ENCODE peak calls at places on chromosomes 16 and 17, in eight cellular contexts. K is testis, T is ovary, O is AG04450, F is spleen, M is foreskin fibroblast, C is cardiac muscle cell, A is heart left ventricle. J is an unnamed sample.

GRCh38 chr17:60743812-60744211 is 66.2 kb downstream of the BCAS3 start:
- DNase-seq in A (no peak), M (peak; percentile 49), K (no peak), C (peak; percentile 5), T (no peak), O (peak; percentile 10), F (no peak), J (no peak)

GRCh38 chr16:85379041-85380001 is 233.8 kb upstream of the GSE1 start:
- DNase-seq in T (no peak), K (no peak), A (no peak), F (no peak), O (no peak), M (no peak), C (no peak), J (no peak)

GRCh38 chr17:72788950-72789585 is 303.4 kb downstream of the SLC39A11 start:
- DNase-seq in K (no peak), C (no peak), A (no peak), M (peak; percentile 52), T (no peak), F (no peak), O (peak; percentile 4), J (no peak)

GRCh38 chr16:87389245-87389644 is 2.9 kb upstream of the MAP1LC3B start:
- DNase-seq in A (no peak), C (no peak), F (no peak), T (no peak), K (no peak), M (no peak), O (no peak), J (no peak)

GRCh38 chr16:87297918-87298631 is 19.1 kb downstream of the C16orf95 start:
- DNase-seq in K (peak; percentile 38), O (no peak), C (peak; percentile 80), M (peak; percentile 38), A (no peak), F (peak; percentile 70), T (no peak), J (no peak)

GRCh38 chr17:68423251-68423650 is 34.0 kb downstream of the WIPI1 start:
- DNase-seq in F (no peak), T (no peak), O (no peak), A (no peak), K (no peak), M (no peak), C (no peak), J (no peak)

GRCh38 chr17:32494621-32495346 is 8.0 kb downstream of the CDK5R1 start:
- DNase-seq in F (peak; percentile 80), O (no peak), K (no peak), M (no peak), A (no peak), C (no peak), T (no peak), J (no peak)

GRCh38 chr17:45451131-45451530 is 18.5 kb upstream of the ARHGAP27 start:
- DNase-seq in O (no peak), T (no peak), M (no peak), C (no peak), K (no peak), A (no peak), F (peak; percentile 74), J (peak; percentile 9)

GRCh38 chr16:67180166-67180565 is 3.6 kb downstream of the MATCAP1 start:
- DNase-seq in A (no peak), K (no peak), M (no peak), T (peak; percentile 49), C (no peak), O (no peak), F (no peak), J (no peak)

GRCh38 chr16:67174706-67175231 is 4.4 kb downstream of the NOL3 start:
- DNase-seq in T (peak; percentile 56), A (no peak), F (no peak), O (no peak), K (no peak), C (no peak), M (no peak), J (no peak)

GRCh38 chr16:67179421-67180080 is 4.2 kb downstream of the MATCAP1 start:
- DNase-seq in F (no peak), O (no peak), T (peak; percentile 44), C (no peak), M (peak; percentile 37), A (no peak), K (no peak), J (peak; percentile 7)

GRCh38 chr16:67176662-67177061 is 6.3 kb downstream of the NOL3 start:
- DNase-seq in C (no peak), O (no peak), F (no peak), T (peak; percentile 50), K (no peak), M (no peak), A (no peak), J (no peak)

DNA sequence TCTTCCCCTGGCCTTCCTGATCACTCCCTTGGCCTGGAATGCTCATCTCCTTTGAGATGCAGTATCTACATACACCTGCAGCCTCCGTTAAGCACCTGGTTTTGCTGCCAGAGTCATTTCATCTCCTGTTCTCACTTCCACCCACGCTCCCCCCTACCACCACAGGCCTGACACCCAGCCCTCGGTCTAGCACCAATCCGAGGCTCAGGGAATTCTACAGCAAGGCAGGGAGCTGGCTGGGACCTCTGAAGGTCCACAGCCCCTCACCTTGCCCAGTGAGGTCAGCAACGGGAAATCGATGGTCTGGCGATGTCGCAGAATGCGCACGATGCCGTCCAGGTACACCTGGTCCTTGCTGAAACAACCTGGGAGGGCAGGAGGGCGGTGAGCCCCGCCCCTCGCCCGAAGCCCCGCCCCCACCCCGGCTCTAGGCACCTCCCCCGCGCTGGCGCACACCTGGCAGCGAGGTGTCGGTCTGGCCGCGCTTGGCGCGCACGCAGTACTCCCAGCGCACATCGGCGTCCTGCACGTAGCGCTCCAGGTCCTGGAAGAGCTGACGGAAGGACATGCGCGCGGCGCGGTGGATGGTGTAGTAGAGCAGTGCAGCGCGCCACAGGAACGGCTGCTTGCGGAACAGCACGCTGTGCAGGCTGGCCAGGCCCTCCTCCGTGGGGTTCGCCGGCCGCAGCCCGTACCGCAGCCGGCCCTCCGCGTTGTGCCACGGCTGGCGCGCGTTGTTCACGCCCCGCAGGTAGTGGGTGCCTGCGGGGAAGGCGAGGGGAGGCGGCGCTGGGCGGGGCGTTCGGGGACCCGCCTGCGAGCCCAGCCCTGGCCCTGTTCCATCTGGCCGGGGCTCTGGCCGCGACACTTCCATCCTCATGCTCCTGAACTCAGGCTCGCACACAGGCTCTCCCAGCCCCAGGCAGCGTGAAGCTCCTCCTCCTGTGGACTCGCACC is 5.7 kb downstream of the MATCAP1 start:
- DNase-seq in M (peak; percentile 80), K (peak; percentile 65), C (peak; percentile 73), F (peak; percentile 89), T (peak; percentile 74), A (peak; percentile 71), O (no peak), J (peak; percentile 82)
- TF ChIP-seq CTCF in M (no peak), K (peak; percentile 40), C (no peak), F (no peak), T (no peak), A (no peak), O (no peak), J (no peak)

DNA sequence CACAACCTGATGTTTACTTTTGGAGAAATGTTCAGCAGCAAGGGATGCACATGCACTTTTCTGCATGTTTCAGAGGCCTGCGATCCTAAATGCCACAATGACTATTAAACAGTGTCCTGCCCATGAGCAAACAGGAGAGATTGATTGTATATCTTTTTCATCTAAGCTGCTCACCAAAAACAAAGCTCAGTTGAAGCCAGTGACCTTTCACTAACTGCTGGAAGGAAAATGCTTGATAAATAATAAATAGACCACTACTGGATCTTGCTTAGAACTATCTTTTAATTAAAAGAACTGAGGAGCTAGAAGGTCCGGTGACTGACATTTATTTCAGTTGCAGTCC is 16.3 kb downstream of the MRPS23 start:
- DNase-seq in K (no peak), C (no peak), A (no peak), F (no peak), O (no peak), M (no peak), T (no peak), J (no peak)
- TF ChIP-seq CTCF in K (no peak), C (no peak), A (peak; percentile 33), F (no peak), O (no peak), M (no peak), T (no peak), J (peak; percentile 4)

DNA sequence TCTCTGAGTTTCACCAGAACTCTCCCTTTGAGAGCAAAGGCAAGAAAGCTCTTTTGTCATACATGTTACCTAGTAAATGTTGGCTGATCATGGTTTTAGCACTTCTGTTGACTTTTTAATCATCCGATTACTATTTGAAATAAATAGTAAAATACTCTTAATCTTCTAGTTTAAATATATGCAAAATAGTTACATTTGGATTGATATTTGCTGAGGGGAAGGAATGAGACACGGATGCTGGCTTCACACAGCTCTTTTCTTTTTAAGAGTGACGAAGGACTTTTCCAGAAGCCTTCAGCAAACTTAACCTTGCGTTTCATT is 9.4 kb downstream of the NFATC3 start:
- DNase-seq in O (no peak), T (no peak), K (no peak), C (no peak), A (no peak), F (no peak), M (no peak), J (no peak)
- TF ChIP-seq CTCF in O (no peak), T (no peak), K (no peak), C (no peak), A (no peak), F (no peak), M (no peak), J (no peak)

GRCh38 chr17:81529437-81529803 is 1.2 kb downstream of the FSCN2 start:
- DNase-seq in A (no peak), M (no peak), C (no peak), O (no peak), K (no peak), T (no peak), F (no peak), J (no peak)

GRCh38 chr17:81528651-81529436 is 667 bp downstream of the FSCN2 start:
- DNase-seq in K (no peak), A (no peak), O (no peak), M (no peak), C (no peak), F (no peak), T (no peak), J (no peak)

GRCh38 chr17:81526662-81527571 is 1.3 kb upstream of the FSCN2 start:
- DNase-seq in T (no peak), C (no peak), M (no peak), A (no peak), K (no peak), O (no peak), F (no peak), J (peak; percentile 2)

GRCh38 chr17:81528384-81528650 is 140 bp downstream of the FSCN2 start:
- DNase-seq in F (no peak), M (no peak), K (no peak), A (no peak), O (no peak), T (no peak), C (no peak), J (no peak)

DNA sequence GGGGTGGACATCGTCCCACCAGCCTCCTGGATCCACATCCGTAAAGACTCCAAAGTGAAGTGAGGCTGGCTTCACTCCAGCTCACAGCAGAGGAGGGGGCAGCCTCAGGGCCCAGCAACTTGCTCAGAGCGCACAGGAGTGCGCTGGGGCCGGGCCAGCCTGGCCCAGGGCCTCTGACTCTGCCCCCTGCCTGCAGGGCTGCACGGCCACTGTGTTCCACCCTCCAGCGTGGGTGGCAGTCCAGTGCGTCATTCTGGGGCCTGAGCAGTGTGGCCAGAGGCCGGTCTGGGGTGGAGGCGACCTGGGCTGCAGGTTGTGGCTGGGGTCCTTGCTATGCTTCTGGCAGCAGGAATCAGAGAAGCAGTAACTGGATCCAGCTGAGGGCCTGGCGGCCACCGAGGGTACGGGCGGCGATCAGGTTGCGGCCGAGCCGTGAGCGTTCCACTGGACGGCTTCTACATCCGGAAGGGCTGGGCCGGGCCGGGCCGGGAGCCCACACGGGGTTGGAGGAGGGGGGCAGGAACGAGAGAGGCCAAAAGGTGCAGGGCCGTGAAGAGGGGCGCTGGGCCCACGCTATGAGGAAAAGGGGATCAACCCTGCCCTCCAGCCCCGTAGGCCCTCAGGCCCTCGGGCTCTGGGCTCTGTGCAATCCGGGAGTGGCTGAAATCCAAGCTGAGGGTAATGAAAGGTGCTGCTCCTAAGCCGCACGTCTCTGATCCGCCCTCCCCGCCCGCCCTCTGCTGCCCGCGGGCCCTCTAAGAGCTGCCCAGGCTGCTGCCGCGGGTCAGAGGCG is at the start of gene FSCN2:
- DNase-seq in M (peak; percentile 73), T (no peak), K (no peak), C (no peak), O (no peak), F (no peak), A (no peak), J (no peak)
- TF ChIP-seq CTCF in M (no peak), T (no peak), K (no peak), C (peak; percentile 30), O (peak; percentile 26), F (no peak), A (no peak), J (no peak)

J was measured in MM.1S.